ENCODE peak calls at places on chromosomes 3 and 15, in five cellular contexts. One of them, this sample, is unnamed.

GRCh38 chr15:29917600-29918597 is 95.6 kb upstream of the TJP1 start:
- DNase-seq in T-helper 2 cell: no peak
- DNase-seq in activated T-cell treated with anti-CD3 and anti-CD28 coated beads, Interleukin-2, amount 50 U/mL, for 24 hours: no peak
- DNase-seq in ELF-1: no peak
- DNase-seq in CD4-positive, CD25-positive, alpha-beta regulatory T cell: no peak
- DNase-seq in this sample: no peak

GRCh38 chr3:139427283-139428060 is 38.0 kb upstream of the COPB2 start:
- DNase-seq in CD4-positive, CD25-positive, alpha-beta regulatory T cell: peak
- DNase-seq in T-helper 2 cell: peak
- DNase-seq in ELF-1: peak
- DNase-seq in activated T-cell treated with anti-CD3 and anti-CD28 coated beads, Interleukin-2, amount 50 U/mL, for 24 hours: no peak
- DNase-seq in this sample: peak

GRCh38 chr3:128805771-128806170 is 73.6 kb upstream of the ACAD9 start:
- DNase-seq in T-helper 2 cell: no peak
- DNase-seq in ELF-1: no peak
- DNase-seq in activated T-cell treated with anti-CD3 and anti-CD28 coated beads, Interleukin-2, amount 50 U/mL, for 24 hours: no peak
- DNase-seq in CD4-positive, CD25-positive, alpha-beta regulatory T cell: no peak
- DNase-seq in this sample: no peak

GRCh38 chr15:52180196-52180835 is 10.9 kb downstream of the GNB5 start:
- DNase-seq in T-helper 2 cell: peak
- DNase-seq in CD4-positive, CD25-positive, alpha-beta regulatory T cell: peak
- DNase-seq in activated T-cell treated with anti-CD3 and anti-CD28 coated beads, Interleukin-2, amount 50 U/mL, for 24 hours: peak
- DNase-seq in ELF-1: no peak
- DNase-seq in this sample: no peak

GRCh38 chr3:12231481-12231880 is 57.4 kb upstream of the PPARG start:
- DNase-seq in ELF-1: no peak
- DNase-seq in T-helper 2 cell: no peak
- DNase-seq in CD4-positive, CD25-positive, alpha-beta regulatory T cell: no peak
- DNase-seq in activated T-cell treated with anti-CD3 and anti-CD28 coated beads, Interleukin-2, amount 50 U/mL, for 24 hours: no peak
- DNase-seq in this sample: no peak

GRCh38 chr3:26099692-26100091 is 309.8 kb downstream of the OXSM start:
- DNase-seq in T-helper 2 cell: no peak
- DNase-seq in activated T-cell treated with anti-CD3 and anti-CD28 coated beads, Interleukin-2, amount 50 U/mL, for 24 hours: no peak
- DNase-seq in ELF-1: no peak
- DNase-seq in CD4-positive, CD25-positive, alpha-beta regulatory T cell: no peak
- DNase-seq in this sample: no peak

GRCh38 chr15:29821416-29822099 is 710 bp downstream of the TJP1 start:
- DNase-seq in T-helper 2 cell: peak
- DNase-seq in CD4-positive, CD25-positive, alpha-beta regulatory T cell: peak
- DNase-seq in activated T-cell treated with anti-CD3 and anti-CD28 coated beads, Interleukin-2, amount 50 U/mL, for 24 hours: no peak
- DNase-seq in ELF-1: peak
- DNase-seq in this sample: peak

GRCh38 chr3:190060401-190060800 is 60.3 kb downstream of the P3H2 start:
- DNase-seq in CD4-positive, CD25-positive, alpha-beta regulatory T cell: no peak
- DNase-seq in ELF-1: no peak
- DNase-seq in activated T-cell treated with anti-CD3 and anti-CD28 coated beads, Interleukin-2, amount 50 U/mL, for 24 hours: no peak
- DNase-seq in T-helper 2 cell: no peak
- DNase-seq in this sample: no peak

GRCh38 chr3:46488735-46489361 is 8.9 kb upstream of the RTP3 start:
- DNase-seq in CD4-positive, CD25-positive, alpha-beta regulatory T cell: peak
- DNase-seq in T-helper 2 cell: peak
- DNase-seq in ELF-1: peak
- DNase-seq in activated T-cell treated with anti-CD3 and anti-CD28 coated beads, Interleukin-2, amount 50 U/mL, for 24 hours: peak
- DNase-seq in this sample: peak

GRCh38 chr15:52567886-52568568 is 803 bp downstream of the ARPP19 start:
- DNase-seq in CD4-positive, CD25-positive, alpha-beta regulatory T cell: peak
- DNase-seq in T-helper 2 cell: peak
- DNase-seq in activated T-cell treated with anti-CD3 and anti-CD28 coated beads, Interleukin-2, amount 50 U/mL, for 24 hours: peak
- DNase-seq in ELF-1: no peak
- DNase-seq in this sample: no peak

GRCh38 chr15:74808073-74808839 is 4.4 kb upstream of the LMAN1L start:
- DNase-seq in ELF-1: no peak
- DNase-seq in T-helper 2 cell: no peak
- DNase-seq in CD4-positive, CD25-positive, alpha-beta regulatory T cell: no peak
- DNase-seq in activated T-cell treated with anti-CD3 and anti-CD28 coated beads, Interleukin-2, amount 50 U/mL, for 24 hours: no peak
- DNase-seq in this sample: no peak

GRCh38 chr3:139520028-139520737 is 19.4 kb downstream of the RBP1 start:
- DNase-seq in T-helper 2 cell: peak
- DNase-seq in activated T-cell treated with anti-CD3 and anti-CD28 coated beads, Interleukin-2, amount 50 U/mL, for 24 hours: no peak
- DNase-seq in ELF-1: peak
- DNase-seq in CD4-positive, CD25-positive, alpha-beta regulatory T cell: peak
- DNase-seq in this sample: no peak

GRCh38 chr3:65787827-65788226 is 250.9 kb downstream of the MAGI1 start:
- DNase-seq in ELF-1: no peak
- DNase-seq in T-helper 2 cell: no peak
- DNase-seq in CD4-positive, CD25-positive, alpha-beta regulatory T cell: no peak
- DNase-seq in activated T-cell treated with anti-CD3 and anti-CD28 coated beads, Interleukin-2, amount 50 U/mL, for 24 hours: no peak
- DNase-seq in this sample: no peak

GRCh38 chr3:190345878-190346277 is 23.6 kb upstream of the CLDN1 start:
- DNase-seq in activated T-cell treated with anti-CD3 and anti-CD28 coated beads, Interleukin-2, amount 50 U/mL, for 24 hours: no peak
- DNase-seq in CD4-positive, CD25-positive, alpha-beta regulatory T cell: no peak
- DNase-seq in T-helper 2 cell: no peak
- DNase-seq in ELF-1: no peak
- DNase-seq in this sample: no peak

GRCh38 chr3:127014536-127015281 is 31.8 kb downstream of the PLXNA1 start:
- DNase-seq in ELF-1: no peak
- DNase-seq in T-helper 2 cell: no peak
- DNase-seq in CD4-positive, CD25-positive, alpha-beta regulatory T cell: no peak
- DNase-seq in activated T-cell treated with anti-CD3 and anti-CD28 coated beads, Interleukin-2, amount 50 U/mL, for 24 hours: no peak
- DNase-seq in this sample: no peak

GRCh38 chr3:25372167-25372566 is 55.9 kb upstream of the RARB start:
- DNase-seq in T-helper 2 cell: no peak
- DNase-seq in CD4-positive, CD25-positive, alpha-beta regulatory T cell: no peak
- DNase-seq in activated T-cell treated with anti-CD3 and anti-CD28 coated beads, Interleukin-2, amount 50 U/mL, for 24 hours: no peak
- DNase-seq in ELF-1: no peak
- DNase-seq in this sample: no peak

GRCh38 chr15:41940441-41940857 is 31.9 kb downstream of the EHD4 start:
- DNase-seq in CD4-positive, CD25-positive, alpha-beta regulatory T cell: peak
- DNase-seq in ELF-1: no peak
- DNase-seq in activated T-cell treated with anti-CD3 and anti-CD28 coated beads, Interleukin-2, amount 50 U/mL, for 24 hours: peak
- DNase-seq in T-helper 2 cell: peak
- DNase-seq in this sample: peak

GRCh38 chr15:41870689-41871081 is 23.2 kb downstream of the SPTBN5 start:
- DNase-seq in activated T-cell treated with anti-CD3 and anti-CD28 coated beads, Interleukin-2, amount 50 U/mL, for 24 hours: peak
- DNase-seq in CD4-positive, CD25-positive, alpha-beta regulatory T cell: peak
- DNase-seq in ELF-1: no peak
- DNase-seq in T-helper 2 cell: peak
- DNase-seq in this sample: peak

GRCh38 chr3:186259612-186260383 is 102.2 kb downstream of the DGKG start:
- DNase-seq in ELF-1: peak
- DNase-seq in activated T-cell treated with anti-CD3 and anti-CD28 coated beads, Interleukin-2, amount 50 U/mL, for 24 hours: peak
- DNase-seq in CD4-positive, CD25-positive, alpha-beta regulatory T cell: peak
- DNase-seq in T-helper 2 cell: peak
- DNase-seq in this sample: peak

GRCh38 chr15:96337991-96338771 is 7.7 kb downstream of the NR2F2 start:
- DNase-seq in T-helper 2 cell: no peak
- DNase-seq in ELF-1: no peak
- DNase-seq in CD4-positive, CD25-positive, alpha-beta regulatory T cell: no peak
- DNase-seq in activated T-cell treated with anti-CD3 and anti-CD28 coated beads, Interleukin-2, amount 50 U/mL, for 24 hours: no peak
- DNase-seq in this sample: no peak

GRCh38 chr3:196631655-196632032 is 7.8 kb upstream of the NRROS start:
- DNase-seq in ELF-1: no peak
- DNase-seq in T-helper 2 cell: no peak
- DNase-seq in activated T-cell treated with anti-CD3 and anti-CD28 coated beads, Interleukin-2, amount 50 U/mL, for 24 hours: no peak
- DNase-seq in CD4-positive, CD25-positive, alpha-beta regulatory T cell: no peak
- DNase-seq in this sample: no peak

GRCh38 chr3:23949784-23950183 is 4.7 kb downstream of the NR1D2 start:
- DNase-seq in T-helper 2 cell: no peak
- DNase-seq in activated T-cell treated with anti-CD3 and anti-CD28 coated beads, Interleukin-2, amount 50 U/mL, for 24 hours: no peak
- DNase-seq in ELF-1: no peak
- DNase-seq in CD4-positive, CD25-positive, alpha-beta regulatory T cell: no peak
- DNase-seq in this sample: no peak

GRCh38 chr15:25787855-25788521 is 75.1 kb downstream of the ATP10A start:
- DNase-seq in ELF-1: no peak
- DNase-seq in T-helper 2 cell: no peak
- DNase-seq in activated T-cell treated with anti-CD3 and anti-CD28 coated beads, Interleukin-2, amount 50 U/mL, for 24 hours: peak
- DNase-seq in CD4-positive, CD25-positive, alpha-beta regulatory T cell: no peak
- DNase-seq in this sample: no peak

GRCh38 chr3:188584958-188585689 is 431.2 kb downstream of the LPP start:
- DNase-seq in ELF-1: no peak
- DNase-seq in CD4-positive, CD25-positive, alpha-beta regulatory T cell: peak
- DNase-seq in T-helper 2 cell: peak
- DNase-seq in activated T-cell treated with anti-CD3 and anti-CD28 coated beads, Interleukin-2, amount 50 U/mL, for 24 hours: no peak
- DNase-seq in this sample: no peak

GRCh38 chr3:58654466-58654865 is 12.1 kb downstream of the FAM3D start:
- DNase-seq in CD4-positive, CD25-positive, alpha-beta regulatory T cell: no peak
- DNase-seq in ELF-1: no peak
- DNase-seq in T-helper 2 cell: no peak
- DNase-seq in activated T-cell treated with anti-CD3 and anti-CD28 coated beads, Interleukin-2, amount 50 U/mL, for 24 hours: peak
- DNase-seq in this sample: no peak

GRCh38 chr15:67198157-67198754 is 56.2 kb downstream of the AAGAB start:
- DNase-seq in ELF-1: no peak
- DNase-seq in T-helper 2 cell: no peak
- DNase-seq in activated T-cell treated with anti-CD3 and anti-CD28 coated beads, Interleukin-2, amount 50 U/mL, for 24 hours: peak
- DNase-seq in CD4-positive, CD25-positive, alpha-beta regulatory T cell: peak
- DNase-seq in this sample: no peak

GRCh38 chr3:115624029-115624645 is 827 bp downstream of the GAP43 start:
- DNase-seq in ELF-1: peak
- DNase-seq in CD4-positive, CD25-positive, alpha-beta regulatory T cell: no peak
- DNase-seq in activated T-cell treated with anti-CD3 and anti-CD28 coated beads, Interleukin-2, amount 50 U/mL, for 24 hours: no peak
- DNase-seq in T-helper 2 cell: no peak
- DNase-seq in this sample: no peak

GRCh38 chr3:30353711-30354467 is 252.5 kb upstream of the TGFBR2 start:
- DNase-seq in ELF-1: no peak
- DNase-seq in T-helper 2 cell: peak
- DNase-seq in CD4-positive, CD25-positive, alpha-beta regulatory T cell: peak
- DNase-seq in activated T-cell treated with anti-CD3 and anti-CD28 coated beads, Interleukin-2, amount 50 U/mL, for 24 hours: no peak
- DNase-seq in this sample: no peak

GRCh38 chr3:183275418-183275817 is 22.4 kb downstream of the B3GNT5 start:
- DNase-seq in T-helper 2 cell: peak
- DNase-seq in activated T-cell treated with anti-CD3 and anti-CD28 coated beads, Interleukin-2, amount 50 U/mL, for 24 hours: no peak
- DNase-seq in CD4-positive, CD25-positive, alpha-beta regulatory T cell: peak
- DNase-seq in ELF-1: no peak
- DNase-seq in this sample: no peak

GRCh38 chr15:41020829-41021228 is 67.6 kb downstream of the CHAC1 start:
- DNase-seq in T-helper 2 cell: no peak
- DNase-seq in activated T-cell treated with anti-CD3 and anti-CD28 coated beads, Interleukin-2, amount 50 U/mL, for 24 hours: no peak
- DNase-seq in CD4-positive, CD25-positive, alpha-beta regulatory T cell: no peak
- DNase-seq in ELF-1: peak
- DNase-seq in this sample: no peak

GRCh38 chr3:117979466-117979865 is 1055.2 kb downstream of the IGSF11 start:
- DNase-seq in ELF-1: no peak
- DNase-seq in CD4-positive, CD25-positive, alpha-beta regulatory T cell: no peak
- DNase-seq in activated T-cell treated with anti-CD3 and anti-CD28 coated beads, Interleukin-2, amount 50 U/mL, for 24 hours: no peak
- DNase-seq in T-helper 2 cell: no peak
- DNase-seq in this sample: no peak